ENCODE peak calls at places on chromosomes 12 and 14, in nine cellular contexts. S, H, B, V, O, C, E, M and U are unnamed samples.

GRCh38 chr12:53048033-53048779 is 1.7 kb upstream of the TNS2 start:
- DNase-seq in S (no peak), H (peak; percentile 55), B (peak; percentile 86), V (peak; percentile 41), O (no peak), C (peak; percentile 82), E (peak; percentile 80), M (no peak), U (no peak)

GRCh38 chr14:95609398-95609990 is 74.6 kb downstream of the GLRX5 start:
- DNase-seq in S (no peak), H (no peak), B (peak; percentile 30), V (peak; percentile 29), O (peak; percentile 17), C (no peak), E (no peak), M (peak; percentile 1), U (peak; percentile 25)

GRCh38 chr12:57133916-57134315 is 5.6 kb downstream of the LRP1 start:
- DNase-seq in S (no peak), H (no peak), B (no peak), V (no peak), O (no peak), C (peak; percentile 42), E (no peak), M (no peak), U (no peak)

GRCh38 chr14:102046337-102047278 is 40.2 kb downstream of the HSP90AA1 start:
- DNase-seq in S (no peak), H (peak; percentile 58), B (peak; percentile 93), V (peak; percentile 15), O (peak; percentile 39), C (peak; percentile 82), E (peak; percentile 84), M (peak; percentile 38), U (no peak)

GRCh38 chr14:50775357-50775756 is 55.6 kb downstream of the NIN start:
- DNase-seq in S (no peak), H (no peak), B (no peak), V (peak; percentile 53), O (peak; percentile 87), C (no peak), E (no peak), M (no peak), U (no peak)

GRCh38 chr14:61754627-61755381 is 7.4 kb upstream of the SNAPC1 start:
- DNase-seq in S (no peak), H (no peak), B (no peak), V (peak; percentile 39), O (no peak), C (no peak), E (no peak), M (no peak), U (no peak)

GRCh38 chr12:116183741-116184141 is 93.8 kb downstream of the MED13L start:
- DNase-seq in S (no peak), H (no peak), B (no peak), V (peak; percentile 13), O (no peak), C (no peak), E (no peak), M (no peak), U (no peak)

GRCh38 chr14:73613046-73613383 is 698 bp downstream of the ACOT6 start:
- DNase-seq in S (no peak), H (no peak), B (no peak), V (no peak), O (no peak), C (no peak), E (no peak), M (no peak), U (no peak)

GRCh38 chr12:109740694-109741245 is 27.1 kb downstream of the FAM222A start:
- DNase-seq in S (no peak), H (no peak), B (peak; percentile 1), V (no peak), O (no peak), C (peak; percentile 64), E (peak; percentile 31), M (no peak), U (no peak)

GRCh38 chr12:116337312-116337711 is 59.8 kb upstream of the MED13L start:
- DNase-seq in S (no peak), H (no peak), B (no peak), V (no peak), O (no peak), C (no peak), E (no peak), M (no peak), U (no peak)

GRCh38 chr14:103740991-103741689 is 25.5 kb downstream of the ZFYVE21 start:
- DNase-seq in S (no peak), H (no peak), B (no peak), V (peak; percentile 43), O (no peak), C (peak; percentile 59), E (no peak), M (no peak), U (peak; percentile 13)
- H3K27ac ChIP-seq in S (peak overlapping the region; percentile 25), H (no peak overlapping the region), B (no peak overlapping the region), V (peak overlapping the region; percentile 25), O (no peak overlapping the region), C (peak overlapping the region; percentile 60), E (no peak overlapping the region), M (no peak overlapping the region), U (no peak overlapping the region)

GRCh38 chr12:104226672-104227071 is 11.1 kb downstream of the TXNRD1 start:
- DNase-seq in S (no peak), H (no peak), B (no peak), V (no peak), O (peak; percentile 31), C (no peak), E (no peak), M (no peak), U (peak; percentile 22)

GRCh38 chr12:104230704-104231103 is 15.1 kb downstream of the TXNRD1 start:
- DNase-seq in S (no peak), H (no peak), B (no peak), V (no peak), O (no peak), C (no peak), E (no peak), M (no peak), U (no peak)

GRCh38 chr12:104232609-104233280 is 17.2 kb downstream of the TXNRD1 start:
- DNase-seq in S (no peak), H (no peak), B (no peak), V (no peak), O (peak; percentile 46), C (no peak), E (no peak), M (no peak), U (no peak)

GRCh38 chr12:104234926-104235499 is 19.4 kb downstream of the TXNRD1 start:
- DNase-seq in S (no peak), H (no peak), B (no peak), V (no peak), O (no peak), C (no peak), E (no peak), M (no peak), U (no peak)

GRCh38 chr12:104230304-104230703 is 14.7 kb downstream of the TXNRD1 start:
- DNase-seq in S (no peak), H (no peak), B (no peak), V (no peak), O (no peak), C (no peak), E (no peak), M (no peak), U (no peak)
- TF ChIP-seq CTCF in S (no peak), H (no peak), B (no peak), V (no peak), O (no peak), C (no peak), E (no peak), M (no peak), U (no peak)

GRCh38 chr12:113401066-113402000 is 2.4 kb downstream of the SDS start:
- DNase-seq in S (no peak), H (no peak), B (no peak), V (no peak), O (no peak), C (no peak), E (no peak), M (no peak), U (no peak)
- H3K27ac ChIP-seq in S (no peak overlapping the region), H (peak overlapping the region; percentile 50), B (no peak overlapping the region), V (no peak overlapping the region), O (no peak overlapping the region), C (no peak overlapping the region), E (no peak overlapping the region), M (no peak overlapping the region), U (no peak overlapping the region)

GRCh38 chr14:103724116-103724515 is 8.5 kb downstream of the ZFYVE21 start:
- DNase-seq in S (no peak), H (no peak), B (peak; percentile 79), V (peak; percentile 21), O (no peak), C (no peak), E (no peak), M (no peak), U (peak; percentile 60)
- TF ChIP-seq CTCF in S (no peak), H (no peak), B (no peak), V (no peak), O (no peak), C (no peak), E (no peak), M (no peak), U (peak; percentile 26)

GRCh38 chr14:89339158-89339557 is 77.9 kb downstream of the FOXN3 start:
- DNase-seq in S (no peak), H (no peak), B (no peak), V (no peak), O (no peak), C (no peak), E (no peak), M (no peak), U (no peak)
- H3K27ac ChIP-seq in S (peak overlapping the region; percentile 75), H (peak overlapping the region; percentile 35), B (no peak overlapping the region), V (no peak overlapping the region), O (no peak overlapping the region), C (no peak overlapping the region), E (peak overlapping the region; percentile 37), M (no peak overlapping the region), U (no peak overlapping the region)

GRCh38 chr14:100286484-100287191 is 19.6 kb downstream of the SLC25A29 start:
- DNase-seq in S (no peak), H (no peak), B (no peak), V (no peak), O (no peak), C (no peak), E (no peak), M (no peak), U (no peak)

GRCh38 chr14:100287202-100287997 is 18.8 kb downstream of the SLC25A29 start:
- DNase-seq in S (no peak), H (no peak), B (no peak), V (no peak), O (no peak), C (no peak), E (no peak), M (no peak), U (no peak)

GRCh38 chr14:100285913-100286400 is 20.3 kb downstream of the SLC25A29 start:
- DNase-seq in S (no peak), H (no peak), B (no peak), V (no peak), O (no peak), C (no peak), E (no peak), M (no peak), U (no peak)

GRCh38 chr14:100283984-100284881 is 22.0 kb downstream of the SLC25A29 start:
- DNase-seq in S (no peak), H (no peak), B (no peak), V (no peak), O (no peak), C (no peak), E (no peak), M (no peak), U (no peak)

GRCh38 chr14:100285021-100285912 is 21.0 kb downstream of the SLC25A29 start:
- DNase-seq in S (no peak), H (peak; percentile 81), B (peak; percentile 60), V (peak; percentile 60), O (peak; percentile 50), C (peak; percentile 95), E (peak; percentile 80), M (peak; percentile 66), U (no peak)
- TF ChIP-seq CTCF in S (peak; percentile 77), H (peak; percentile 76), B (peak; percentile 60), V (peak; percentile 93), O (peak; percentile 53), C (peak; percentile 86), E (peak; percentile 86), M (peak; percentile 45), U (peak; percentile 82)